ENCODE peak calls at places on chromosomes 13 and 19, in four cellular contexts. One of them, this sample, is unnamed.

GRCh38 chr19:1767464-1767933 is 14.2 kb downstream of the ONECUT3 start:
- DNase-seq in HepG2: no peak
- DNase-seq in K562: peak; percentile 80
- DNase-seq in WTC11: peak; percentile 79
- DNase-seq in this sample: peak; percentile 84

GRCh38 chr19:31527443-31527842 is 178.2 kb upstream of the TSHZ3 start:
- DNase-seq in HepG2: no peak
- DNase-seq in K562: no peak
- DNase-seq in WTC11: no peak
- DNase-seq in this sample: no peak

GRCh38 chr13:75785130-75785529 is 149.0 kb downstream of the LMO7 start:
- DNase-seq in HepG2: no peak
- DNase-seq in K562: no peak
- DNase-seq in WTC11: no peak
- DNase-seq in this sample: no peak

GRCh38 chr13:18953139-18953930 is 228.3 kb downstream of the TUBA3C start:
- DNase-seq in HepG2: no peak
- DNase-seq in K562: no peak
- DNase-seq in WTC11: no peak
- DNase-seq in this sample: no peak

GRCh38 chr19:41887711-41888382 is 4.9 kb downstream of the ARHGEF1 start:
- DNase-seq in HepG2: peak; percentile 95
- DNase-seq in K562: no peak
- DNase-seq in WTC11: peak; percentile 73
- DNase-seq in this sample: no peak

GRCh38 chr19:49437231-49437630 is 4.1 kb downstream of the SLC17A7 start:
- DNase-seq in HepG2: no peak
- DNase-seq in K562: no peak
- DNase-seq in WTC11: no peak
- DNase-seq in this sample: no peak

GRCh38 chr19:4556574-4557185 is 2.8 kb downstream of the SEMA6B start:
- DNase-seq in HepG2: no peak
- DNase-seq in K562: peak; percentile 90
- DNase-seq in WTC11: peak; percentile 84
- DNase-seq in this sample: peak; percentile 99

GRCh38 chr13:111521030-111521429 is 200.6 kb downstream of the TEX29 start:
- DNase-seq in HepG2: no peak
- DNase-seq in K562: no peak
- DNase-seq in WTC11: no peak
- DNase-seq in this sample: no peak

GRCh38 chr19:33734913-33735312 is 61.8 kb upstream of the KCTD15 start:
- DNase-seq in HepG2: no peak
- DNase-seq in K562: no peak
- DNase-seq in WTC11: no peak
- DNase-seq in this sample: no peak

GRCh38 chr13:46172531-46172991 is 9.4 kb downstream of the LCP1 start:
- DNase-seq in HepG2: no peak
- DNase-seq in K562: no peak
- DNase-seq in WTC11: no peak
- DNase-seq in this sample: no peak

GRCh38 chr19:15448778-15449619 is 757 bp downstream of the WIZ start:
- DNase-seq in HepG2: no peak
- DNase-seq in K562: peak; percentile 26
- DNase-seq in WTC11: no peak
- DNase-seq in this sample: no peak

GRCh38 chr19:50333737-50334617 is 4.8 kb upstream of the KCNC3 start:
- DNase-seq in HepG2: no peak
- DNase-seq in K562: peak; percentile 90
- DNase-seq in WTC11: peak; percentile 77
- DNase-seq in this sample: peak; percentile 93

GRCh38 chr13:42477588-42478190 is 96.3 kb upstream of the TNFSF11 start:
- DNase-seq in HepG2: no peak
- DNase-seq in K562: no peak
- DNase-seq in WTC11: no peak
- DNase-seq in this sample: no peak

GRCh38 chr13:80572308-80572676 is 231.4 kb upstream of the SPRY2 start:
- DNase-seq in HepG2: no peak
- DNase-seq in K562: no peak
- DNase-seq in WTC11: no peak
- DNase-seq in this sample: no peak

GRCh38 chr19:11373885-11374448 is 499 bp upstream of the SWSAP1 start:
- DNase-seq in HepG2: no peak
- DNase-seq in K562: no peak
- DNase-seq in WTC11: no peak
- DNase-seq in this sample: no peak

GRCh38 chr19:34481861-34482379 is 362 bp downstream of the WTIP start:
- DNase-seq in HepG2: no peak
- DNase-seq in K562: no peak
- DNase-seq in WTC11: peak; percentile 39
- DNase-seq in this sample: peak; percentile 48

GRCh38 chr19:55493052-55493649 is 4.9 kb downstream of the SSC5D start:
- DNase-seq in HepG2: no peak
- DNase-seq in K562: no peak
- DNase-seq in WTC11: no peak
- DNase-seq in this sample: no peak

GRCh38 chr19:44846455-44847143 is 502 bp downstream of the NECTIN2 start:
- DNase-seq in HepG2: no peak
- DNase-seq in K562: peak; percentile 12
- DNase-seq in WTC11: peak; percentile 94
- DNase-seq in this sample: no peak

GRCh38 chr13:42218576-42218975 is 53.4 kb upstream of the AKAP11 start:
- DNase-seq in HepG2: no peak
- DNase-seq in K562: no peak
- DNase-seq in WTC11: no peak
- DNase-seq in this sample: no peak

GRCh38 chr19:33374406-33374703 is 846 bp downstream of the CEBPG start:
- DNase-seq in HepG2: no peak
- DNase-seq in K562: peak; percentile 49
- DNase-seq in WTC11: no peak
- DNase-seq in this sample: no peak

GRCh38 chr13:33717775-33718174 is 100.2 kb upstream of the RFC3 start:
- DNase-seq in HepG2: no peak
- DNase-seq in K562: no peak
- DNase-seq in WTC11: no peak
- DNase-seq in this sample: no peak

GRCh38 chr13:76677047-76677446 is 209.2 kb downstream of the KCTD12 start:
- DNase-seq in HepG2: no peak
- DNase-seq in K562: no peak
- DNase-seq in WTC11: no peak
- DNase-seq in this sample: no peak

GRCh38 chr19:47863514-47863936 is 4.5 kb downstream of the TPRX2 start:
- DNase-seq in HepG2: peak; percentile 61
- DNase-seq in K562: peak; percentile 89
- DNase-seq in WTC11: peak; percentile 98
- DNase-seq in this sample: peak; percentile 89

GRCh38 chr19:14940266-14940665 is 1.0 kb upstream of the OR7C2 start:
- DNase-seq in HepG2: no peak
- DNase-seq in K562: no peak
- DNase-seq in WTC11: no peak
- DNase-seq in this sample: no peak

GRCh38 chr13:77860621-77861020 is 58.0 kb downstream of the EDNRB start:
- DNase-seq in HepG2: no peak
- DNase-seq in K562: no peak
- DNase-seq in WTC11: no peak
- DNase-seq in this sample: no peak

GRCh38 chr13:42753697-42754096 is 27.7 kb upstream of the FAM216B start:
- DNase-seq in HepG2: no peak
- DNase-seq in K562: no peak
- DNase-seq in WTC11: no peak
- DNase-seq in this sample: no peak

GRCh38 chr13:41401371-41401770 is 56.0 kb upstream of the RGCC start:
- DNase-seq in HepG2: no peak
- DNase-seq in K562: peak; percentile 23
- DNase-seq in WTC11: peak; percentile 41
- DNase-seq in this sample: no peak

GRCh38 chr13:84844473-84844872 is 954.7 kb downstream of the SLITRK6 start:
- DNase-seq in HepG2: peak; percentile 1
- DNase-seq in K562: no peak
- DNase-seq in WTC11: no peak
- DNase-seq in this sample: peak; percentile 45

GRCh38 chr19:31118292-31118925 is 230.8 kb downstream of the TSHZ3 start:
- DNase-seq in HepG2: no peak
- DNase-seq in K562: no peak
- DNase-seq in WTC11: no peak
- DNase-seq in this sample: no peak

GRCh38 chr19:49710372-49710951 is 19.5 kb downstream of the CPT1C start:
- DNase-seq in HepG2: no peak
- DNase-seq in K562: peak; percentile 81
- DNase-seq in WTC11: no peak
- DNase-seq in this sample: no peak

GRCh38 chr13:98108330-98108729 is 34.6 kb upstream of the FARP1 start:
- DNase-seq in HepG2: no peak
- DNase-seq in K562: no peak
- DNase-seq in WTC11: no peak
- DNase-seq in this sample: no peak

GRCh38 chr19:36128392-36128736 is 11.5 kb upstream of the CAPNS1 start:
- DNase-seq in HepG2: peak; percentile 52
- DNase-seq in K562: no peak
- DNase-seq in WTC11: peak; percentile 44
- DNase-seq in this sample: no peak

GRCh38 chr19:55275851-55276719 is 3.8 kb downstream of the HSPBP1 start:
- DNase-seq in HepG2: no peak
- DNase-seq in K562: no peak
- DNase-seq in WTC11: no peak
- DNase-seq in this sample: no peak

GRCh38 chr13:27007166-27007565 is 164.4 kb downstream of the USP12 start:
- DNase-seq in HepG2: no peak
- DNase-seq in K562: no peak
- DNase-seq in WTC11: no peak
- DNase-seq in this sample: no peak

GRCh38 chr19:16649734-16650133 is 10.2 kb downstream of the SMIM7 start:
- DNase-seq in HepG2: no peak
- DNase-seq in K562: no peak
- DNase-seq in WTC11: no peak
- DNase-seq in this sample: no peak

GRCh38 chr19:11164879-11165406 is 9.4 kb upstream of the SPC24 start:
- DNase-seq in HepG2: no peak
- DNase-seq in K562: no peak
- DNase-seq in WTC11: no peak
- DNase-seq in this sample: no peak

GRCh38 chr13:113455384-113455783 is 2.1 kb upstream of the ADPRHL1 start:
- DNase-seq in HepG2: no peak
- DNase-seq in K562: no peak
- DNase-seq in WTC11: no peak
- DNase-seq in this sample: no peak
- TF ChIP-seq ELF4 in HepG2: no peak
- TF ChIP-seq ELF4 in K562: no peak
- TF ChIP-seq ELF4 in WTC11: no peak
- TF ChIP-seq ELF4 in this sample: no peak

GRCh38 chr13:23467048-23467931 is 33.8 kb upstream of the SACS start:
- DNase-seq in HepG2: no peak
- DNase-seq in K562: no peak
- DNase-seq in WTC11: no peak
- DNase-seq in this sample: no peak
- TF ChIP-seq ELF4 in HepG2: no peak
- TF ChIP-seq ELF4 in K562: no peak
- TF ChIP-seq ELF4 in WTC11: no peak
- TF ChIP-seq ELF4 in this sample: no peak

GRCh38 chr19:12890787-12891552 is at the start of gene GCDH:
- DNase-seq in HepG2: peak; percentile 99
- DNase-seq in K562: peak; percentile 99
- DNase-seq in WTC11: peak; percentile 98
- DNase-seq in this sample: peak; percentile 93

GRCh38 chr19:12886943-12887747 is at the start of gene KLF1:
- DNase-seq in HepG2: no peak
- DNase-seq in K562: peak; percentile 93
- DNase-seq in WTC11: no peak
- DNase-seq in this sample: no peak

GRCh38 chr19:12893582-12893981 is 2.6 kb downstream of the GCDH start:
- DNase-seq in HepG2: no peak
- DNase-seq in K562: no peak
- DNase-seq in WTC11: no peak
- DNase-seq in this sample: no peak

GRCh38 chr19:12896460-12896859 is 5.5 kb downstream of the GCDH start:
- DNase-seq in HepG2: no peak
- DNase-seq in K562: no peak
- DNase-seq in WTC11: no peak
- DNase-seq in this sample: no peak

DNA sequence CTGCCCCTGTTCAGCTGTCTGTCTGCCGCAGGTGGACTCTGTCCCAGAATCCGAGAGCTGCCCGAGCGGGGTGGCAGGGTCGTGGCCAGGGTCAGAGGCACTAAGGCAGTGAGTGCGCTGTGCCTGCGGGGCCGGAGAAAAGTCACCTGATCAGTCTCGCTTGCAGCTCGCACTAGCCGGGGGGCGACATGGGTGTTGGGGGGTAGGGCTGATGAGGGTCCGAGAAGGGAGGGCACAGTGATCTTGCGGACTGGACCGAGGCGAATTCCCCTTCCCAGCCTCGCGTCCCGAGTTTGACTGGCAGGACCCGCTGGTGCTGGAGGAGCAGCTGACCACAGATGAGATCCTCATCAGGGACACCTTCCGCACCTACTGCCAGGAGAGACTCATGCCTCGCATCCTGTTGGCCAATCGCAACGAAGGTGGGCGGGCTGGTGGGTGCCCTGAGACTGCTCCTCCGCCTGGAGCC is 627 bp downstream of the GCDH start:
- DNase-seq in HepG2: peak; percentile 20
- DNase-seq in K562: peak; percentile 28
- DNase-seq in WTC11: no peak
- DNase-seq in this sample: no peak
- TF ChIP-seq ELF4 in HepG2: no peak
- TF ChIP-seq ELF4 in K562: no peak
- TF ChIP-seq ELF4 in WTC11: no peak
- TF ChIP-seq ELF4 in this sample: no peak

DNA sequence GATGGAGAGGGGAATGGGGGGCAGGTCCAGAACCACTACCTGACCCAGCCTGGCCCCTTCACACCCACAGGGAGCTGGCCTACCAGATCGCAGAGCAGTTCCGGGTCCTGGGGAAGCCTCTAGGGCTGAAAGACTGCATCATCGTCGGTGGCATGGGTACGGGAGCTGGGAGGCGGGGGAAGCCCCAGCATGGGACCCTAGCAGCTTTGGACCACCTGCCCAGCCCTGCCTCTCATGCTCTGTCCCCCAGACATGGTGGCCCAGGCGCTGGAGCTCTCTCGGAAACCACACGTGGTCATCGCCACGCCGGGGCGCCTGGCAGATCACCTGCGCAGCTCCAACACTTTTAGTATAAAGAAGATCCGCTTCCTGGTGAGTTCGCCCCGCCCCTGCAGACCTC is 2.1 kb downstream of the DDX49 start:
- DNase-seq in HepG2: no peak
- DNase-seq in K562: no peak
- DNase-seq in WTC11: no peak
- DNase-seq in this sample: no peak
- TF ChIP-seq ELF4 in HepG2: no peak
- TF ChIP-seq ELF4 in K562: no peak
- TF ChIP-seq ELF4 in WTC11: no peak
- TF ChIP-seq ELF4 in this sample: no peak